ENCODE peak calls at places on chromosomes 6 and 20, in seven cellular contexts. One of them, this sample, is unnamed.

GRCh38 chr6:134706806-134707205 is 243.1 kb downstream of the ALDH8A1 start:
- DNase-seq in fibroblast of lung: no peak
- DNase-seq in PC-3: no peak
- DNase-seq in HepG2: no peak
- DNase-seq in neural progenitor cell: no peak
- DNase-seq in astrocyte: peak; percentile 57
- DNase-seq in GM23248: no peak
- DNase-seq in this sample: no peak

GRCh38 chr6:13760948-13761347 is 49.3 kb upstream of the RANBP9 start:
- DNase-seq in fibroblast of lung: peak; percentile 88
- DNase-seq in astrocyte: peak; percentile 22
- DNase-seq in GM23248: peak; percentile 91
- DNase-seq in neural progenitor cell: no peak
- DNase-seq in HepG2: no peak
- DNase-seq in PC-3: no peak
- DNase-seq in this sample: no peak

GRCh38 chr20:10249048-10249770 is 30.6 kb downstream of the SNAP25 start:
- DNase-seq in PC-3: peak; percentile 76
- DNase-seq in neural progenitor cell: no peak
- DNase-seq in astrocyte: peak; percentile 23
- DNase-seq in fibroblast of lung: no peak
- DNase-seq in GM23248: no peak
- DNase-seq in HepG2: no peak
- DNase-seq in this sample: no peak

GRCh38 chr20:59678286-59678685 is 73.9 kb downstream of the PHACTR3 start:
- DNase-seq in HepG2: no peak
- DNase-seq in neural progenitor cell: no peak
- DNase-seq in fibroblast of lung: no peak
- DNase-seq in PC-3: no peak
- DNase-seq in astrocyte: no peak
- DNase-seq in GM23248: no peak
- DNase-seq in this sample: no peak

GRCh38 chr6:126539022-126539421 is 199.1 kb downstream of the CENPW start:
- DNase-seq in GM23248: peak; percentile 86
- DNase-seq in fibroblast of lung: peak; percentile 67
- DNase-seq in astrocyte: peak; percentile 66
- DNase-seq in PC-3: peak; percentile 78
- DNase-seq in neural progenitor cell: no peak
- DNase-seq in HepG2: no peak
- DNase-seq in this sample: peak; percentile 4

GRCh38 chr6:157269261-157269794 is 54.0 kb downstream of the TMEM242 start:
- DNase-seq in HepG2: no peak
- DNase-seq in PC-3: no peak
- DNase-seq in GM23248: peak; percentile 85
- DNase-seq in astrocyte: peak; percentile 53
- DNase-seq in fibroblast of lung: peak; percentile 39
- DNase-seq in neural progenitor cell: no peak
- DNase-seq in this sample: no peak

GRCh38 chr6:75272145-75272840 is 12.3 kb downstream of the TMEM30A start:
- DNase-seq in astrocyte: peak; percentile 75
- DNase-seq in fibroblast of lung: peak; percentile 84
- DNase-seq in PC-3: no peak
- DNase-seq in HepG2: no peak
- DNase-seq in GM23248: peak; percentile 26
- DNase-seq in neural progenitor cell: no peak
- DNase-seq in this sample: no peak

GRCh38 chr6:20238688-20239587 is 26.7 kb upstream of the MBOAT1 start:
- DNase-seq in neural progenitor cell: no peak
- DNase-seq in fibroblast of lung: no peak
- DNase-seq in GM23248: no peak
- DNase-seq in astrocyte: no peak
- DNase-seq in HepG2: no peak
- DNase-seq in PC-3: no peak
- DNase-seq in this sample: no peak

GRCh38 chr6:34027445-34027936 is 118.4 kb downstream of the GRM4 start:
- DNase-seq in GM23248: peak; percentile 70
- DNase-seq in HepG2: peak; percentile 30
- DNase-seq in neural progenitor cell: peak; percentile 85
- DNase-seq in fibroblast of lung: peak; percentile 15
- DNase-seq in PC-3: peak; percentile 54
- DNase-seq in astrocyte: no peak
- DNase-seq in this sample: no peak

GRCh38 chr6:52551483-52552277 is 25.2 kb downstream of the TRAM2 start:
- DNase-seq in PC-3: peak; percentile 91
- DNase-seq in neural progenitor cell: peak; percentile 71
- DNase-seq in fibroblast of lung: peak; percentile 80
- DNase-seq in astrocyte: peak; percentile 90
- DNase-seq in GM23248: peak; percentile 86
- DNase-seq in HepG2: peak; percentile 77
- DNase-seq in this sample: no peak

GRCh38 chr20:51624157-51624731 is 81.7 kb upstream of the NFATC2 start:
- DNase-seq in fibroblast of lung: peak; percentile 65
- DNase-seq in neural progenitor cell: peak; percentile 92
- DNase-seq in GM23248: peak; percentile 79
- DNase-seq in astrocyte: peak; percentile 48
- DNase-seq in PC-3: peak; percentile 94
- DNase-seq in HepG2: peak; percentile 59
- DNase-seq in this sample: no peak

GRCh38 chr6:43077981-43078411 is 1.9 kb downstream of the PTK7 start:
- DNase-seq in fibroblast of lung: peak; percentile 49
- DNase-seq in GM23248: peak; percentile 82
- DNase-seq in PC-3: no peak
- DNase-seq in astrocyte: peak; percentile 52
- DNase-seq in HepG2: no peak
- DNase-seq in neural progenitor cell: peak; percentile 39
- DNase-seq in this sample: no peak
- H3K4me3 ChIP-seq in fibroblast of lung: peak overlapping the region; percentile 69
- H3K4me3 ChIP-seq in GM23248: peak overlapping the region; percentile 94
- H3K4me3 ChIP-seq in PC-3: peak overlapping the region; percentile 87
- H3K4me3 ChIP-seq in astrocyte: peak overlapping the region; percentile 98
- H3K4me3 ChIP-seq in HepG2: peak overlapping the region; percentile 99
- H3K4me3 ChIP-seq in neural progenitor cell: peak overlapping the region; percentile 99
- H3K4me3 ChIP-seq in this sample: peak overlapping the region; percentile 75

GRCh38 chr20:62156254-62156556 is 12.6 kb downstream of the SS18L1 start:
- DNase-seq in GM23248: no peak
- DNase-seq in fibroblast of lung: no peak
- DNase-seq in PC-3: no peak
- DNase-seq in HepG2: no peak
- DNase-seq in neural progenitor cell: no peak
- DNase-seq in astrocyte: no peak
- DNase-seq in this sample: no peak

GRCh38 chr20:62158541-62158940 is 15.0 kb downstream of the SS18L1 start:
- DNase-seq in astrocyte: no peak
- DNase-seq in fibroblast of lung: no peak
- DNase-seq in HepG2: no peak
- DNase-seq in GM23248: no peak
- DNase-seq in neural progenitor cell: no peak
- DNase-seq in PC-3: no peak
- DNase-seq in this sample: no peak

GRCh38 chr20:62156592-62157386 is 13.2 kb downstream of the SS18L1 start:
- DNase-seq in fibroblast of lung: peak; percentile 39
- DNase-seq in GM23248: peak; percentile 69
- DNase-seq in astrocyte: no peak
- DNase-seq in PC-3: peak; percentile 34
- DNase-seq in neural progenitor cell: peak; percentile 86
- DNase-seq in HepG2: peak; percentile 78
- DNase-seq in this sample: no peak

GRCh38 chr20:62158088-62158400 is 14.5 kb downstream of the SS18L1 start:
- DNase-seq in HepG2: no peak
- DNase-seq in astrocyte: no peak
- DNase-seq in GM23248: no peak
- DNase-seq in neural progenitor cell: no peak
- DNase-seq in fibroblast of lung: no peak
- DNase-seq in PC-3: no peak
- DNase-seq in this sample: no peak

GRCh38 chr20:62157387-62158087 is 14.0 kb downstream of the SS18L1 start:
- DNase-seq in neural progenitor cell: no peak
- DNase-seq in PC-3: no peak
- DNase-seq in astrocyte: no peak
- DNase-seq in GM23248: no peak
- DNase-seq in HepG2: no peak
- DNase-seq in fibroblast of lung: no peak
- DNase-seq in this sample: no peak
- H4K20me1 ChIP-seq in neural progenitor cell: peaks cover 55% of the 10 kb centered on the region
- H4K20me1 ChIP-seq in PC-3: peaks cover 25% of the 10 kb centered on the region
- H4K20me1 ChIP-seq in astrocyte: peaks cover 83% of the 10 kb centered on the region
- H4K20me1 ChIP-seq in GM23248: peaks cover 7% of the 10 kb centered on the region
- H4K20me1 ChIP-seq in HepG2: peaks cover 17% of the 10 kb centered on the region
- H4K20me1 ChIP-seq in fibroblast of lung: no peaks in the 10 kb centered on the region
- H4K20me1 ChIP-seq in this sample: peaks cover 20% of the 10 kb centered on the region

GRCh38 chr20:21496452-21496851 is 17.4 kb downstream of the NKX2-2 start:
- DNase-seq in astrocyte: peak; percentile 44
- DNase-seq in HepG2: no peak
- DNase-seq in PC-3: no peak
- DNase-seq in fibroblast of lung: no peak
- DNase-seq in GM23248: no peak
- DNase-seq in neural progenitor cell: no peak
- DNase-seq in this sample: no peak
- H3K4me1 ChIP-seq in astrocyte: no peaks in the 10 kb centered on the region
- H3K4me1 ChIP-seq in HepG2: no peaks in the 10 kb centered on the region
- H3K4me1 ChIP-seq in PC-3: no peaks in the 10 kb centered on the region
- H3K4me1 ChIP-seq in fibroblast of lung: no peaks in the 10 kb centered on the region
- H3K4me1 ChIP-seq in GM23248: no peaks in the 10 kb centered on the region
- H3K4me1 ChIP-seq in neural progenitor cell: peaks cover 19% of the 10 kb centered on the region
- H3K4me1 ChIP-seq in this sample: peaks cover 3% of the 10 kb centered on the region

DNA sequence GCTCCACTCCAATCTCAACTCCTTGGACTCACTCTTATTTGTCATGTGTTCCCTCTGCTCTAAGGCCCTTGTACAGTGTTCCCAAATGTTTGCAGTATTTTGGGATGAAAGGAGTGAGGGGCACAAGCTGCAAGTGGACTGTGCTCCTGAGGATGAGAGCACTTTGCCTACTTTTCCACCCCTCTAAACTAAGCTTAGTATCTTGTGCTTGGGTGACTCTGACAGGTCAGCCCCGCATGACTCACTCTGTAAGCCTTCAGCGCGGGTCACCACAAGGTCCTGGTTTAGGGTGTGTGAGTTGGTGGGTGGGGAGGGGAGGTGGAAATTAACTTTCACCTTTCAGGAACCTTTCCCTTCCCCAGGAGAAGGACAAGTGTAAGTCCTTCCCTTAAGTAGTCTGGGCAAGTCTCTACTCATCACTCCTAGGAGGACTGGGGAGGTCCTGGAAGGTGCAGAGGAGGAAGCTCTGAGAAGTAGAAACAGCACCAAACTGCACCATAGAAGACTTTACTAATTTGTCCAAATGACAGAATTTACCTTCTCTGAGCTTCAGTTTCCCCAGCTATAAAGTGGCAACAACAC is 68.8 kb upstream of the EPB41L1 start:
- DNase-seq in GM23248: peak; percentile 78
- DNase-seq in neural progenitor cell: no peak
- DNase-seq in fibroblast of lung: peak; percentile 56
- DNase-seq in PC-3: peak; percentile 93
- DNase-seq in HepG2: peak; percentile 72
- DNase-seq in astrocyte: peak; percentile 65
- DNase-seq in this sample: peak; percentile 46
- H3K4me3 ChIP-seq in GM23248: no peak overlapping the region
- H3K4me3 ChIP-seq in neural progenitor cell: no peak overlapping the region
- H3K4me3 ChIP-seq in fibroblast of lung: no peak overlapping the region
- H3K4me3 ChIP-seq in PC-3: peak overlapping the region; percentile 54
- H3K4me3 ChIP-seq in HepG2: no peak overlapping the region
- H3K4me3 ChIP-seq in astrocyte: no peak overlapping the region
- H3K4me3 ChIP-seq in this sample: no peak overlapping the region

GRCh38 chr20:62044671-62045070 is 21.0 kb downstream of the TAF4 start:
- DNase-seq in HepG2: no peak
- DNase-seq in PC-3: no peak
- DNase-seq in fibroblast of lung: no peak
- DNase-seq in astrocyte: no peak
- DNase-seq in GM23248: no peak
- DNase-seq in neural progenitor cell: no peak
- DNase-seq in this sample: no peak
- H4K20me1 ChIP-seq in HepG2: peaks cover 29% of the 10 kb centered on the region
- H4K20me1 ChIP-seq in PC-3: peaks cover 48% of the 10 kb centered on the region
- H4K20me1 ChIP-seq in fibroblast of lung: no peaks in the 10 kb centered on the region
- H4K20me1 ChIP-seq in astrocyte: peaks cover 92% of the 10 kb centered on the region
- H4K20me1 ChIP-seq in GM23248: no peaks in the 10 kb centered on the region
- H4K20me1 ChIP-seq in neural progenitor cell: peaks cover 97% of the 10 kb centered on the region
- H4K20me1 ChIP-seq in this sample: peaks cover 16% of the 10 kb centered on the region

GRCh38 chr6:44478591-44479254 is 91.2 kb downstream of the CDC5L start:
- DNase-seq in GM23248: no peak
- DNase-seq in HepG2: no peak
- DNase-seq in astrocyte: no peak
- DNase-seq in neural progenitor cell: no peak
- DNase-seq in PC-3: no peak
- DNase-seq in fibroblast of lung: no peak
- DNase-seq in this sample: no peak
- H3K4me1 ChIP-seq in GM23248: no peaks in the 10 kb centered on the region
- H3K4me1 ChIP-seq in HepG2: peaks cover 9% of the 10 kb centered on the region
- H3K4me1 ChIP-seq in astrocyte: peaks cover 14% of the 10 kb centered on the region
- H3K4me1 ChIP-seq in neural progenitor cell: peaks cover 6% of the 10 kb centered on the region
- H3K4me1 ChIP-seq in PC-3: peaks cover 23% of the 10 kb centered on the region
- H3K4me1 ChIP-seq in fibroblast of lung: no peaks in the 10 kb centered on the region
- H3K4me1 ChIP-seq in this sample: peaks cover 5% of the 10 kb centered on the region

GRCh38 chr6:147506704-147507114 is 1.8 kb upstream of the SAMD5 start:
- DNase-seq in HepG2: peak; percentile 38
- DNase-seq in fibroblast of lung: peak; percentile 58
- DNase-seq in PC-3: peak; percentile 64
- DNase-seq in neural progenitor cell: peak; percentile 84
- DNase-seq in GM23248: peak; percentile 66
- DNase-seq in astrocyte: peak; percentile 12
- DNase-seq in this sample: no peak
- H3K4me3 ChIP-seq in HepG2: no peak overlapping the region
- H3K4me3 ChIP-seq in fibroblast of lung: peak overlapping the region; percentile 75
- H3K4me3 ChIP-seq in PC-3: peak overlapping the region; percentile 95
- H3K4me3 ChIP-seq in neural progenitor cell: peak overlapping the region; percentile 88
- H3K4me3 ChIP-seq in GM23248: peak overlapping the region; percentile 73
- H3K4me3 ChIP-seq in astrocyte: peak overlapping the region; percentile 85
- H3K4me3 ChIP-seq in this sample: no peak overlapping the region

GRCh38 chr6:41551857-41552256 is 5.7 kb downstream of the FOXP4 start:
- DNase-seq in HepG2: no peak
- DNase-seq in fibroblast of lung: no peak
- DNase-seq in PC-3: no peak
- DNase-seq in GM23248: no peak
- DNase-seq in astrocyte: no peak
- DNase-seq in neural progenitor cell: no peak
- DNase-seq in this sample: no peak
- H4K20me1 ChIP-seq in HepG2: peaks cover 81% of the 10 kb centered on the region
- H4K20me1 ChIP-seq in fibroblast of lung: no peaks in the 10 kb centered on the region
- H4K20me1 ChIP-seq in PC-3: peaks cover 13% of the 10 kb centered on the region
- H4K20me1 ChIP-seq in GM23248: no peaks in the 10 kb centered on the region
- H4K20me1 ChIP-seq in astrocyte: peaks cover 92% of the 10 kb centered on the region
- H4K20me1 ChIP-seq in neural progenitor cell: peaks cover 98% of the 10 kb centered on the region
- H4K20me1 ChIP-seq in this sample: peaks cover 13% of the 10 kb centered on the region

This sample was measured in keratinocyte.